ENCODE peak calls at places on chromosomes 7 and 10, in four cellular contexts. B is IMR-90, J is adipocyte, R is adrenal gland. D is an unnamed sample.
A peak's percentile ranks its signal among the peaks of the same experiment; 100 is the strongest.

GRCh38 chr10:44938938-44939337 is 20.7 kb upstream of the RASSF4 start:
- DNase-seq in R (no peak), J (no peak), B (no peak), D (no peak)

GRCh38 chr10:123250640-123251039 is 96.4 kb downstream of the BUB3 start:
- DNase-seq in B (no peak), R (no peak), J (no peak), D (no peak)

GRCh38 chr10:5873515-5873995 is 16.1 kb downstream of the ANKRD16 start:
- DNase-seq in B (peak; percentile 70), R (peak; percentile 76), J (peak; percentile 87), D (no peak)

GRCh38 chr10:117175901-117176534 is 21.3 kb upstream of the KCNK18 start:
- DNase-seq in B (peak; percentile 68), R (peak; percentile 81), J (peak; percentile 92), D (peak; percentile 35)

GRCh38 chr7:20172736-20173334 is 44.3 kb downstream of the MACC1 start:
- DNase-seq in J (peak; percentile 45), R (peak; percentile 68), B (peak; percentile 40), D (peak; percentile 41)

GRCh38 chr7:86961686-86962085 is 97.8 kb downstream of the ELAPOR2 start:
- DNase-seq in R (peak; percentile 40), J (no peak), B (no peak), D (peak; percentile 20)

GRCh38 chr7:102258749-102259107 is 27.9 kb upstream of the SH2B2 start:
- DNase-seq in R (no peak), J (no peak), B (peak; percentile 15), D (peak; percentile 48)

GRCh38 chr7:122790558-122790957 is 87.8 kb upstream of the RNF148 start:
- DNase-seq in B (no peak), J (no peak), R (no peak), D (no peak)

GRCh38 chr10:78292250-78292986 is 258.8 kb downstream of the RPS24 start:
- DNase-seq in R (no peak), B (no peak), J (no peak), D (no peak)

GRCh38 chr7:157018328-157018996 is 8.0 kb upstream of the MNX1 start:
- DNase-seq in R (no peak), B (no peak), J (no peak), D (no peak)

GRCh38 chr10:103969436-103969835 is 2.5 kb downstream of the SLK start:
- DNase-seq in B (no peak), R (no peak), J (peak; percentile 15), D (no peak)

GRCh38 chr7:95102662-95103061 is 195.3 kb downstream of the PPP1R9A start:
- DNase-seq in B (no peak), J (peak; percentile 18), R (no peak), D (peak; percentile 34)

GRCh38 chr7:55574062-55574717 is 1.9 kb upstream of the VOPP1 start:
- DNase-seq in R (no peak), B (peak; percentile 28), J (peak; percentile 30), D (peak; percentile 65)

GRCh38 chr7:137865764-137866163 is 19.0 kb upstream of the DGKI start:
- DNase-seq in B (no peak), J (no peak), R (no peak), D (no peak)

GRCh38 chr7:28165971-28166955 is 14.3 kb downstream of the JAZF1 start:
- DNase-seq in B (peak; percentile 92), R (no peak), J (peak; percentile 93), D (peak; percentile 83)

GRCh38 chr7:132752431-132752830 is 176.2 kb upstream of the PLXNA4 start:
- DNase-seq in J (no peak), R (no peak), B (no peak), D (peak; percentile 80)

GRCh38 chr7:90178592-90179279 is 24.5 kb downstream of the STEAP1 start:
- DNase-seq in B (peak; percentile 67), R (no peak), J (peak; percentile 56), D (peak; percentile 90)

GRCh38 chr10:59724098-59724938 is 14.7 kb upstream of the SLC16A9 start:
- DNase-seq in B (no peak), J (no peak), R (no peak), D (peak; percentile 36)

GRCh38 chr7:48337012-48337621 is 165.9 kb downstream of the ABCA13 start:
- DNase-seq in J (peak; percentile 10), R (peak; percentile 9), B (peak; percentile 8), D (peak; percentile 2)

GRCh38 chr10:24571870-24572450 is 151.7 kb downstream of the ARHGAP21 start:
- DNase-seq in B (no peak), R (no peak), J (no peak), D (no peak)

GRCh38 chr10:44723654-44724053 is 187.5 kb upstream of the TMEM72 start:
- DNase-seq in R (peak; percentile 2), J (peak; percentile 73), B (peak; percentile 82), D (peak; percentile 79)

GRCh38 chr10:45491061-45491460 is 117.0 kb downstream of the ALOX5 start:
- DNase-seq in R (no peak), J (no peak), B (no peak), D (no peak)

GRCh38 chr7:259751-260405 is 30.1 kb upstream of the FOXL3 start:
- DNase-seq in R (no peak), J (no peak), B (no peak), D (no peak)

GRCh38 chr7:259191-259505 is 30.8 kb upstream of the FOXL3 start:
- DNase-seq in J (no peak), B (no peak), R (no peak), D (no peak)

GRCh38 chr7:261341-262250 is 28.4 kb upstream of the FOXL3 start:
- DNase-seq in B (no peak), J (no peak), R (no peak), D (no peak)

GRCh38 chr7:262251-262572 is 27.8 kb upstream of the FOXL3 start:
- DNase-seq in R (no peak), B (no peak), J (no peak), D (no peak)

GRCh38 chr7:260441-261281 is 29.3 kb upstream of the FOXL3 start:
- DNase-seq in J (no peak), B (no peak), R (no peak), D (no peak)
- H3K36me3 ChIP-seq in J (peaks cover 48% of the 10 kb centered on the region), B (peaks cover 58% of the 10 kb centered on the region), R (peaks cover 47% of the 10 kb centered on the region), D (no peaks in the 10 kb centered on the region)

GRCh38 chr10:32125023-32125422 is 68.8 kb upstream of the KIF5B start:
- DNase-seq in R (no peak), J (peak; percentile 4), B (no peak), D (no peak)

GRCh38 chr10:32132357-32132756 is 76.1 kb upstream of the KIF5B start:
- DNase-seq in B (no peak), J (no peak), R (no peak), D (no peak)

GRCh38 chr10:32131388-32131787 is 75.2 kb upstream of the KIF5B start:
- DNase-seq in J (no peak), B (no peak), R (no peak), D (no peak)

GRCh38 chr10:32130788-32131187 is 74.6 kb upstream of the KIF5B start:
- DNase-seq in B (no peak), R (no peak), J (no peak), D (no peak)
- H3K4me1 ChIP-seq in B (no peaks in the 10 kb centered on the region), R (no peaks in the 10 kb centered on the region), J (no peaks in the 10 kb centered on the region), D (no peaks in the 10 kb centered on the region)

GRCh38 chr7:4781366-4782069 is 6.1 kb downstream of the AP5Z1 start:
- DNase-seq in R (no peak), J (no peak), B (no peak), D (no peak)
- H3K36me3 ChIP-seq in R (peaks cover 61% of the 10 kb centered on the region), J (peaks cover 70% of the 10 kb centered on the region), B (peaks cover 55% of the 10 kb centered on the region), D (peaks cover 5% of the 10 kb centered on the region)

GRCh38 chr10:86687750-86688149 is 19.4 kb downstream of the LDB3 start:
- DNase-seq in B (peak; percentile 82), J (peak; percentile 83), R (no peak), D (peak; percentile 83)
- H3K4me1 ChIP-seq in B (peaks cover 29% of the 10 kb centered on the region), J (peaks cover 22% of the 10 kb centered on the region), R (peaks cover 6% of the 10 kb centered on the region), D (peaks cover 14% of the 10 kb centered on the region)

DNA sequence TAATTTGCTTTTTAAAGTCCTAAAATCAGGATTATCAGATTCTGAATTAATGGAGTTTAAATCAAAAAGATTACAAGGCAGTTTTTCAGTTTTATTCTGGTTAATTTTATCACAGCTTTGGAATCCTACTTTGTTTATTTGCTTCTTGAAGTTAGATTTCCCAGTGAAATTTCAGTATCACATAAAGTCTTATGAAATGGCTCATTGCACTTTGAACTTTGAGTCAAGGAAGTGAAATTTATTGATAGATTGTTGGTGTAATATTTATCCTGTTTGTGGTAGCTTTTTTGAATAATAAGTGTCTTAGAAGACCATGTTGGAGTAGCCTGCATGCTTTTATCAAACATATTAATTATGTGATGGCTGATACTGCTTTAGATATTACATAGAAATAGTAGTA is 92.6 kb downstream of the PTEN start:
- DNase-seq in R (no peak), J (no peak), B (no peak), D (no peak)
- H3K36me3 ChIP-seq in R (peaks cover 18% of the 10 kb centered on the region), J (peaks cover 55% of the 10 kb centered on the region), B (peaks cover 23% of the 10 kb centered on the region), D (peaks cover 17% of the 10 kb centered on the region)

GRCh38 chr10:80460399-80461207 is 6.5 kb downstream of the TSPAN14 start:
- DNase-seq in J (no peak), B (peak; percentile 63), R (peak; percentile 54), D (peak; percentile 59)

GRCh38 chr10:80458638-80459037 is 4.5 kb downstream of the TSPAN14 start:
- DNase-seq in R (no peak), B (no peak), J (no peak), D (no peak)

GRCh38 chr10:80458263-80458625 is 4.1 kb downstream of the TSPAN14 start:
- DNase-seq in J (no peak), B (no peak), R (no peak), D (no peak)

GRCh38 chr10:80457554-80458262 is 3.6 kb downstream of the TSPAN14 start:
- DNase-seq in R (no peak), B (no peak), J (no peak), D (no peak)

GRCh38 chr10:80459047-80459865 is 5.1 kb downstream of the TSPAN14 start:
- DNase-seq in J (peak; percentile 87), B (no peak), R (peak; percentile 42), D (peak; percentile 82)
- H3K4me1 ChIP-seq in J (peaks cover 80% of the 10 kb centered on the region), B (peaks cover 47% of the 10 kb centered on the region), R (peaks cover 70% of the 10 kb centered on the region), D (peaks cover 75% of the 10 kb centered on the region)

DNA sequence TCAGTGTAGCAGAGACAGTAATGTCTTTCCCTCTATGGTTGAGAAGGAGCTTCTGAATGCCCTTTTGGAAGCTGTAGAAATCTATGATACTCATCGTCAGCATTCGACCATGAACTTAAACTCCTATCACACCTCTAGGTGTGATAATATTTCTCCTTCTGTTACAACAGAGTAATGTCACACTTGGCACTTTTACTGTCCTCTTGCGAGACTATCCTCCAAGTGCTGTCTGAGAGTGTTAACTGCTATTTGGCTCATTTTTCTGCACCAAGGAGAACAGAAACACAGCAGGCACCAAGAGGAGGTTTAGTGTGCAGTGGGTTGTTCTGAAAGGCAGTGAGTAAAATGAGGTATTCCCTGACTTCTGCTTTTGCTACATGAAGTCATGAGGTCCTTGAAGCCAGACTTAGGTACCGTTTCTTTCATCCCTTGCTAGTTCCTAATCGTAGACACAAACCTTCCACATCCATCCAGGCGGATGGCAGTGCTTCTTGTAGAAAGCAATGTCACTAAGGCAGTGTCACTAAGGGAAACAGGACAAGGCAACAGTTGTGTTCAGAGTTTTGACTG is 177.4 kb downstream of the CELF2 start:
- DNase-seq in R (no peak), J (no peak), B (no peak), D (no peak)
- H3K36me3 ChIP-seq in R (no peaks in the 10 kb centered on the region), J (no peaks in the 10 kb centered on the region), B (no peaks in the 10 kb centered on the region), D (no peaks in the 10 kb centered on the region)